ENCODE peak calls at places on chromosomes 2 and 18, in five cellular contexts. M, Y, I, Q and L are unnamed samples.

GRCh38 chr18:23872701-23873550 is 141.6 kb upstream of the TTC39C start:
- DNase-seq in Y (no peak), Q (no peak), M (peak), I (no peak), L (no peak)

GRCh38 chr2:41872646-41873045 is 175.2 kb upstream of the PKDCC start:
- DNase-seq in I (no peak), Q (peak), Y (peak), M (no peak), L (no peak)

GRCh38 chr2:119338826-119339561 is 27.6 kb downstream of the C2orf76 start:
- DNase-seq in I (no peak), Y (peak), Q (no peak), M (no peak), L (peak)

GRCh38 chr2:43149482-43150107 is 76.8 kb downstream of the ZFP36L2 start:
- DNase-seq in Q (no peak), M (no peak), I (no peak), Y (no peak), L (no peak)

GRCh38 chr18:48840491-48840877 is 110.3 kb downstream of the SMAD7 start:
- DNase-seq in I (no peak), M (no peak), Y (no peak), Q (no peak), L (no peak)

GRCh38 chr18:48639772-48640432 is 101.1 kb downstream of the CTIF start:
- DNase-seq in Q (no peak), M (no peak), Y (no peak), I (no peak), L (peak)

GRCh38 chr2:64675860-64676259 is 22.1 kb upstream of the SERTAD2 start:
- DNase-seq in M (no peak), Q (peak), I (no peak), Y (no peak), L (peak)

GRCh38 chr2:189393440-189394111 is 47.7 kb upstream of the WDR75 start:
- DNase-seq in Q (no peak), Y (no peak), I (no peak), M (peak), L (no peak)

GRCh38 chr2:43223412-43224040 is 2.9 kb downstream of the ZFP36L2 start:
- DNase-seq in I (no peak), Q (no peak), M (no peak), Y (no peak), L (no peak)

GRCh38 chr2:43100883-43101662 is 125.3 kb downstream of the ZFP36L2 start:
- DNase-seq in Q (no peak), M (no peak), I (no peak), Y (no peak), L (no peak)

GRCh38 chr2:156896294-156896693 is 361.2 kb upstream of the GALNT5 start:
- DNase-seq in I (no peak), Y (peak), Q (no peak), M (no peak), L (no peak)

GRCh38 chr2:112268547-112268946 is 6.8 kb upstream of the ZC3H6 start:
- DNase-seq in I (no peak), M (no peak), Y (no peak), Q (no peak), L (no peak)

GRCh38 chr2:80238692-80239469 is 65.7 kb downstream of the LRRTM1 start:
- DNase-seq in Q (peak), Y (no peak), M (peak), I (peak), L (peak)

GRCh38 chr18:59690216-59691045 is 6.8 kb downstream of the CCBE1 start:
- DNase-seq in Q (no peak), Y (no peak), M (no peak), I (no peak), L (no peak)

GRCh38 chr2:128304715-128305554 is 13.7 kb downstream of the HS6ST1 start:
- DNase-seq in Y (no peak), M (peak), Q (peak), I (no peak), L (no peak)

GRCh38 chr2:98911376-98912154 is 24.5 kb downstream of the CRACDL start:
- DNase-seq in M (no peak), Q (peak), I (no peak), Y (no peak), L (no peak)

GRCh38 chr2:66578067-66578852 is 143.3 kb downstream of the MEIS1 start:
- DNase-seq in Y (no peak), I (no peak), Q (no peak), M (no peak), L (no peak)

GRCh38 chr2:112881217-112882000 is 29.6 kb upstream of the IL37 start:
- DNase-seq in M (peak), Q (peak), I (no peak), Y (peak), L (peak)

GRCh38 chr2:16625201-16625729 is 40.4 kb downstream of the CYRIA start:
- DNase-seq in I (no peak), M (no peak), Y (no peak), Q (no peak), L (peak)

GRCh38 chr2:146701183-146701582 is 1143.6 kb upstream of the ACVR2A start:
- DNase-seq in I (no peak), Q (no peak), M (no peak), Y (no peak), L (peak)

GRCh38 chr2:132581917-132582316 is 88.1 kb downstream of the LYPD1 start:
- DNase-seq in Y (no peak), Q (no peak), M (no peak), I (no peak), L (no peak)

GRCh38 chr2:145682536-145683157 is 1162.7 kb upstream of the ZEB2 start:
- DNase-seq in Y (no peak), Q (no peak), I (no peak), M (no peak), L (no peak)

GRCh38 chr2:95059656-95060370 is 34.3 kb downstream of the MAL start:
- DNase-seq in I (no peak), M (no peak), Y (no peak), Q (no peak), L (no peak)

GRCh38 chr2:229553091-229553490 is 161.3 kb downstream of the DNER start:
- DNase-seq in Y (no peak), M (no peak), Q (no peak), I (no peak), L (no peak)

GRCh38 chr2:95052301-95052700 is 26.8 kb downstream of the MAL start:
- DNase-seq in Y (no peak), Q (no peak), M (no peak), I (no peak), L (no peak)

GRCh38 chr18:26460449-26461091 is 87.8 kb downstream of the KCTD1 start:
- DNase-seq in M (no peak), Q (no peak), I (no peak), Y (peak), L (no peak)

GRCh38 chr2:238141541-238142318 is 3.3 kb downstream of the KLHL30 start:
- DNase-seq in Q (peak), I (no peak), Y (no peak), M (peak), L (no peak)

GRCh38 chr2:236085211-236085610 is 83.0 kb downstream of the GBX2 start:
- DNase-seq in Q (no peak), I (no peak), Y (no peak), M (no peak), L (no peak)

GRCh38 chr2:69030791-69031190 is 17.8 kb downstream of the ANTXR1 start:
- DNase-seq in I (no peak), Y (no peak), M (no peak), Q (no peak), L (no peak)

GRCh38 chr2:201900362-201900761 is 94.0 kb downstream of the CDK15 start:
- DNase-seq in Y (no peak), Q (no peak), M (no peak), I (no peak), L (no peak)

GRCh38 chr2:196538189-196538588 is 101.3 kb upstream of the CCDC150 start:
- DNase-seq in M (no peak), I (no peak), Y (no peak), Q (no peak), L (no peak)

GRCh38 chr2:207239754-207240494 is 74.2 kb upstream of the KLF7 start:
- DNase-seq in Y (no peak), Q (no peak), I (no peak), M (no peak), L (no peak)

GRCh38 chr2:52428224-52428623 is 1339.4 kb upstream of the CHAC2 start:
- DNase-seq in M (no peak), I (no peak), Y (no peak), Q (no peak), L (no peak)

GRCh38 chr2:102062802-102063201 is 71.0 kb downstream of the IL1R2 start:
- DNase-seq in Y (no peak), M (no peak), Q (no peak), I (no peak), L (peak)

GRCh38 chr18:63511285-63511684 is 30.9 kb upstream of the SERPINB12 start:
- DNase-seq in M (peak), Y (no peak), Q (peak), I (peak), L (no peak)

GRCh38 chr2:41994177-41994576 is 53.6 kb upstream of the PKDCC start:
- DNase-seq in Y (no peak), M (no peak), I (no peak), Q (no peak), L (no peak)

GRCh38 chr2:129142465-129142864 is 823.8 kb upstream of the HS6ST1 start:
- DNase-seq in I (no peak), Q (no peak), Y (no peak), M (no peak), L (no peak)

GRCh38 chr2:215713393-215713792 is 277.5 kb upstream of the FN1 start:
- DNase-seq in Q (peak), Y (no peak), I (no peak), M (no peak), L (no peak)

GRCh38 chr2:235446082-235446481 is 47.8 kb upstream of the AGAP1 start:
- DNase-seq in Q (no peak), I (no peak), M (no peak), Y (no peak), L (no peak)

GRCh38 chr2:186641807-186642321 is 52.0 kb upstream of the FAM171B start:
- DNase-seq in Y (peak), Q (peak), M (peak), I (peak), L (no peak)

GRCh38 chr2:240638517-240639160 is 13.4 kb downstream of the GPR35 start:
- DNase-seq in M (no peak), I (no peak), Q (no peak), Y (no peak), L (no peak)

GRCh38 chr2:240639566-240639965 is 14.3 kb downstream of the GPR35 start:
- DNase-seq in M (no peak), I (no peak), Y (no peak), Q (no peak), L (no peak)

GRCh38 chr2:240642061-240642805 is 17.0 kb downstream of the GPR35 start:
- DNase-seq in M (no peak), Y (no peak), Q (no peak), I (peak), L (no peak)

GRCh38 chr2:240642806-240643092 is 17.5 kb downstream of the GPR35 start:
- DNase-seq in Y (no peak), M (no peak), Q (no peak), I (no peak), L (no peak)

DNA sequence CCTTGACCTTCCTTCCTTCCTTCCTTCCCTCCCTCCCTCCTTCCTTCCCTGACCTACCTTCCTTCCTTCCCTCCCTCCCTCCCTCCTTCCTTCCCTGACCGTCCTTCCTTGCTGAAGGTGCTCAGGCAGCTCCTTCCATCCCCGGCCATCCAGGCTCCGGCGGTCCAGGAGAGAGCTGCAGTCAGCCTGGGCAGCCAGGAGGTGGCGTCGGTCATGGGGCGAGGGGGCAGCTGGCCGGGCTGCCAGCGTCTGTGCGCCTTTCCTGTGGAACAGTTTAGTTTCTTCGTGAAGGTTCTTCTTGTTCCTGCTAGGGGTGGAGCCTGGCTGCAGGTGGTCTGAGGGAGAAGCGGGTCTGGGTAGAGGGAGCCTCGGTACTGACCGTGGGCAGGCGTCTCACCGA is 15.7 kb downstream of the GPR35 start:
- DNase-seq in Q (peak), M (peak), Y (no peak), I (peak), L (peak)
- TF ChIP-seq CTCF in Q (peak), M (peak), Y (no peak), I (no peak), L (peak)

DNA sequence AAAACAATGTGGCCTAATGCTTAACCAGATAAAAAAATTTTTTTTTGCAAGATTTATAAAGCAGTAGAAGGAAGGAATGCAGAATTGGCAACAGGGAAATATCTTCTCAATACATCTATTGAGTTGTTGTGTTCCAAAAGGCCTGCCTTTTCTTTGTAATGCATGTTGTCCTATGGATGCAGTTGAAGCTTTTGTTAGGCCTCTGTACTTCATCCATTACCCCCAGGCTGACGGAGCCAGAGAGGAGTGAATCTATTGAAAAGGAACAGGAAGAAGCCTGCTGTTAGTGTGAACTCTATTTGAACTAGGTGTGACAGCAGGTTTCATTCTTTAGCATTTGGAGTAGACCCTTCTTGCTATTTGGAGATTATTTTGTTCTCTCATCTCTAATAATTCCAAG is 56.5 kb downstream of the MTX2 start:
- DNase-seq in Y (no peak), Q (no peak), I (no peak), M (no peak), L (no peak)
- TF ChIP-seq ZBTB33 in Y (no peak), Q (no peak), I (no peak), M (no peak), L (no peak)

DNA sequence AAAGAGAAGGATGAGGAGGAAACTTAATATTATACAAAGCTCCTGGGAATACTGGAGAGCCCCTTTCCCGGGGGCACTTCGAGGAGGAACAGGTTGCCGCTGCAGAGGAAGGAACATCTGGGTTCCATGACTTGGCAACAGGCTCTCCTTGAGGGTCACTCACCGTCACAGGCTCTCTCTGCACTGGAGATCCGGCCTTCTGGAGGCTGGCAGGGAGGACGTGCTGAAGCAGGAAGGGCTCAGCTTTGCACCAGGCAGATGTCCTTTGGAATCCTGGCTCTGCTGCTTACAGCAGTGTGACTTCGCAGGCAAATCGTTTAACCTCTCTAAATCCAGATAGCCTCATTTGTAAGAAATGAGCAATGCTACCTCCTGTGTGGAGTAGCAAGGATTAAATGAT is 2.9 kb upstream of the DPYSL5 start:
- DNase-seq in Y (no peak), I (no peak), M (no peak), Q (no peak), L (no peak)
- TF ChIP-seq CTCF in Y (no peak), I (no peak), M (no peak), Q (no peak), L (no peak)

GRCh38 chr18:54739476-54739875 is 88.8 kb upstream of the RAB27B start:
- DNase-seq in I (no peak), Y (no peak), M (no peak), Q (no peak), L (no peak)

GRCh38 chr18:54740146-54740844 is 88.0 kb upstream of the RAB27B start:
- DNase-seq in Q (no peak), M (no peak), I (no peak), Y (no peak), L (no peak)

GRCh38 chr18:54742120-54742519 is 86.2 kb upstream of the RAB27B start:
- DNase-seq in M (no peak), Y (no peak), I (no peak), Q (no peak), L (no peak)

GRCh38 chr18:54743596-54743995 is 84.7 kb upstream of the RAB27B start:
- DNase-seq in I (no peak), M (no peak), Q (no peak), Y (no peak), L (no peak)

GRCh38 chr18:54742654-54743053 is 85.6 kb upstream of the RAB27B start:
- DNase-seq in M (no peak), Q (no peak), Y (no peak), I (no peak), L (no peak)
- TF ChIP-seq ZBTB33 in M (no peak), Q (no peak), Y (no peak), I (no peak), L (no peak)

GRCh38 chr2:195308163-195308562 is 348.9 kb upstream of the SLC39A10 start:
- DNase-seq in M (no peak), I (no peak), Q (no peak), Y (no peak), L (no peak)

GRCh38 chr2:195313976-195314375 is 343.1 kb upstream of the SLC39A10 start:
- DNase-seq in Q (no peak), Y (no peak), M (no peak), I (no peak), L (no peak)

GRCh38 chr2:195316485-195316884 is 340.5 kb upstream of the SLC39A10 start:
- DNase-seq in Y (no peak), M (no peak), Q (no peak), I (no peak), L (no peak)

GRCh38 chr2:195317533-195317932 is 339.5 kb upstream of the SLC39A10 start:
- DNase-seq in I (no peak), M (no peak), Y (no peak), Q (no peak), L (no peak)

GRCh38 chr2:195312662-195313061 is 344.4 kb upstream of the SLC39A10 start:
- DNase-seq in I (no peak), M (no peak), Y (no peak), Q (no peak), L (no peak)
- TF ChIP-seq CTCF in I (no peak), M (no peak), Y (no peak), Q (no peak), L (no peak)

DNA sequence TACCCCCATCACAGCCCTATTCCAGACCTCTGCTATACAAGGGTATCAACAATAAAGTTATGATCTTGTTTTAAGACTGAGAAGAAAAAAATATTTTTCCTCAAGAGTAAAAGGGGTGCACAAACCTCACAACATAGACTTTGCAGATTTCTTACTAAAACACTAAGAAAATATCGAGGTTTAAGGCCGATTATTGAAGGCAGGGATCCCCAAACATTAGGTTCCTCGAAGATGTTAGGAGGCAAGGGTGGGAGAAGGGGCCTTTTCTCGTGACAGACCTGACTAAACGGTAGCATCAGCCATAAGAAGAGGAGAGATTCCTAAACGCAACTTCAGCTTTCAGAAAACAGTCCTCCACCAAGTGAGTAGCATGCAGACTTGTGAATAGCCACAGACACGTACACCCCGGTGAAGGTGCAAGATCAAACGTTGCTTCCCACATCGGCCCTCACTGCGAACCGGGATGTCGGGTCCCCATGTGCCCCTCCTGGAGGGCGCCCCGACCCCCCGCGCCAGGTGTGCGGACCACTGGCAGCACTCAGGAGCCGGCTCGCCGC is 678 bp downstream of the PIAS2 start:
- DNase-seq in M (no peak), I (peak), Q (peak), Y (no peak), L (no peak)
- TF ChIP-seq ZBTB33 in M (no peak), I (no peak), Q (no peak), Y (no peak), L (no peak)

GRCh38 chr2:40244251-40245010 is 207.5 kb downstream of the SLC8A1 start:
- DNase-seq in Y (no peak), M (peak), Q (peak), I (peak), L (no peak)
- TF ChIP-seq CTCF in Y (peak), M (peak), Q (peak), I (peak), L (no peak)

GRCh38 chr2:169361706-169362345 is 508 bp downstream of the LRP2 start:
- DNase-seq in I (peak), Y (no peak), M (no peak), Q (no peak), L (peak)

GRCh38 chr2:169363027-169363569 is 764 bp upstream of the LRP2 start:
- DNase-seq in I (peak), Q (no peak), Y (no peak), M (no peak), L (no peak)

GRCh38 chr2:169365093-169365483 is 2.8 kb upstream of the LRP2 start:
- DNase-seq in M (no peak), Q (no peak), Y (no peak), I (no peak), L (no peak)

GRCh38 chr2:169362346-169363026 is at the start of gene LRP2:
- DNase-seq in Q (peak), M (no peak), Y (no peak), I (peak), L (peak)

DNA sequence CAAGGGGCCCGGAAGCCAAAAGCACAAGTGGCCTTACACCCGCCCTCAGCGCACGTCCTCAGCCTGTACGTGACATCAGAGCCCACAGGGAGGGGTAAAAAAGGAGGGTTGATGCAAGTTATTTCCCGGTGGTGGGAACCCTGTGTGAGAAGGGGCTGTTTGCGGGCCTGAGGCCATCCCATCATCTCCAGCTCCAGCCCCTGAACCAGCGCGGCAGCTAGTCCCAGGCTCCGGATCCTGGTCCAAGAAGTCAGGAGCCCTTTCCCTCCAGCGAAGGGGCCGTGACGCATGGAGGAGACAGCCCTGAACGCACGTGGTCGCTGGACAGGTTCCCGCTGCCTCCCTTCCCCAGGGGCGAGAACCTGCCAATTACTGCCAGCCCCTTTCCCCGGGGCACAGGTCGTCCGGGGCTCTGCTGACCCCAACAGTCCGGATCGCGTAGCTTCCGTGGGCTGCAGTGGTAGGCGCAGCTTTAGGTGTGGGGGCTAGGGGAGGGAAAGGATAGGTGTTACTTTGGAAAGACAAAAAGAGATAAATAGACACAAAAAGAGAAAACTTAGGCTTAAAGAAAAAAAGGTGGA is 1.3 kb upstream of the LRP2 start:
- DNase-seq in M (no peak), Y (no peak), Q (no peak), I (peak), L (no peak)
- TF ChIP-seq ZBTB33 in M (no peak), Y (no peak), Q (no peak), I (no peak), L (no peak)